ENCODE peak calls at places on chromosomes 4 and X, in nine cellular contexts. X, N, D, B, E, K, F, V and W are unnamed samples.

GRCh38 chrX:11787564-11787963 is 29.5 kb downstream of the MSL3 start:
- DNase-seq in V (peak), K (peak), B (peak), F (peak), D (peak), N (peak), E (peak), X (peak), W (no peak)

GRCh38 chr4:10285028-10285427 is 168.4 kb upstream of the WDR1 start:
- DNase-seq in B (no peak), X (peak), N (no peak), D (no peak), E (no peak), K (no peak), V (no peak), F (no peak), W (no peak)

GRCh38 chr4:16082424-16083216 is 1.2 kb downstream of the PROM1 start:
- DNase-seq in E (peak), K (peak), N (no peak), F (peak), V (no peak), B (peak), D (no peak), X (no peak), W (peak)

GRCh38 chrX:500481-501010 is 113.8 kb upstream of the PPP2R3B start:
- DNase-seq in D (no peak), K (no peak), X (no peak), B (no peak), F (no peak), E (no peak), N (peak), V (no peak), W (no peak)

GRCh38 chr4:56048621-56049427 is 100.1 kb downstream of the CEP135 start:
- DNase-seq in V (peak), E (peak), D (peak), B (peak), X (peak), F (peak), K (peak), N (no peak), W (peak)

GRCh38 chr4:113106076-113106475 is 56.6 kb downstream of the ANK2 start:
- DNase-seq in F (no peak), B (peak), X (peak), K (no peak), N (no peak), E (no peak), D (peak), V (peak), W (no peak)

GRCh38 chr4:74934016-74934821 is 1.3 kb downstream of the PARM1 start:
- DNase-seq in V (peak), N (no peak), D (peak), E (peak), F (peak), B (peak), K (peak), X (no peak), W (peak)

GRCh38 chr4:13325744-13326143 is 158.4 kb downstream of the RAB28 start:
- DNase-seq in V (no peak), F (no peak), N (no peak), X (no peak), K (no peak), D (no peak), E (no peak), B (no peak), W (no peak)

GRCh38 chr4:14906805-14907204 is 95.5 kb upstream of the CPEB2 start:
- DNase-seq in D (no peak), B (no peak), X (no peak), F (no peak), E (no peak), K (no peak), N (no peak), V (no peak), W (no peak)

GRCh38 chrX:55240788-55241187 is 20.6 kb downstream of the PAGE5 start:
- DNase-seq in B (no peak), F (no peak), D (no peak), E (no peak), K (no peak), X (no peak), V (no peak), N (no peak), W (no peak)

GRCh38 chr4:105714071-105714521 is 5.5 kb downstream of the GSTCD start:
- DNase-seq in X (no peak), D (no peak), B (peak), V (peak), E (no peak), N (no peak), F (no peak), K (no peak), W (no peak)

GRCh38 chr4:40702800-40703151 is 47.0 kb upstream of the NSUN7 start:
- DNase-seq in X (no peak), E (no peak), B (no peak), K (no peak), D (no peak), V (no peak), N (no peak), F (no peak), W (no peak)

GRCh38 chrX:69314436-69315348 is 149.4 kb upstream of the PJA1 start:
- DNase-seq in B (no peak), F (no peak), V (no peak), X (no peak), K (peak), N (peak), E (no peak), D (no peak), W (peak)

GRCh38 chr4:866761-867390 is 40.9 kb upstream of the CPLX1 start:
- DNase-seq in N (no peak), X (no peak), B (no peak), F (no peak), E (no peak), K (no peak), D (no peak), V (no peak), W (no peak)

GRCh38 chrX:37347420-37347819 is 1.7 kb upstream of the PRRG1 start:
- DNase-seq in K (no peak), X (peak), F (no peak), N (no peak), D (peak), E (no peak), V (peak), B (peak), W (no peak)

GRCh38 chrX:106170318-106170717 is 2.2 kb downstream of the PWWP3B start:
- DNase-seq in N (no peak), V (peak), K (no peak), B (peak), E (no peak), D (peak), F (no peak), X (no peak), W (no peak)

GRCh38 chrX:40931921-40932320 is 153.3 kb upstream of the USP9X start:
- DNase-seq in D (peak), K (no peak), N (no peak), X (peak), E (no peak), B (no peak), F (no peak), V (peak), W (no peak)

DNA sequence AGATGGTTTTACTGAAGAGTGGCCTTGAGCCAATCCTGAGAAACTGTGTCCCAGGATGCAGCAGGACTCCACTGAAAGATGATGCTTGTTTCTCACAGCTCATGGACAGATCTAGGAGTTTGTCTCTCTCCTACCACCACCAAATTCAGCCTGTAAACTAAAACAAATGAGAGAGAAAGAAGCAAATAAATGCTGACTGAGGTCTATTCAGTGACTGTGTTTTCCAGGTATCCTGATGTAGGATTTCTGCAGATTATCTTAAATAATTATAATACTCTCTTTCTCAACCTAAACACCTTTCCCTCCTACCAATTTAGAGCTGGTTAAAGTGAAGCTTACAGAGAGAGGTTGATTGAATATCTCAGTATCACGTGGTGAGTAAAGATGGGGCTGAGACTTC is 599.6 kb upstream of the LCORL start:
- DNase-seq in E (no peak), V (no peak), X (no peak), K (no peak), B (no peak), D (no peak), F (no peak), N (no peak), W (no peak)
- TF ChIP-seq CTCF in E (no peak), V (no peak), X (no peak), K (no peak), B (no peak), D (no peak), F (no peak), N (no peak), W (no peak)

GRCh38 chr4:99617374-99617773 is 40.3 kb downstream of the C4orf54 start:
- DNase-seq in N (no peak), F (no peak), D (no peak), X (no peak), K (no peak), E (no peak), V (peak), B (no peak), W (no peak)

GRCh38 chr4:99612281-99612680 is 37.7 kb downstream of the MTTP start:
- DNase-seq in D (no peak), E (no peak), F (no peak), X (no peak), B (no peak), K (no peak), N (no peak), V (no peak), W (no peak)

GRCh38 chr4:99612704-99613103 is 38.1 kb downstream of the MTTP start:
- DNase-seq in X (no peak), D (no peak), E (no peak), N (no peak), B (no peak), K (no peak), F (no peak), V (no peak), W (no peak)

GRCh38 chr4:99614491-99614890 is 39.9 kb downstream of the MTTP start:
- DNase-seq in N (no peak), F (no peak), V (no peak), E (no peak), X (no peak), K (no peak), B (no peak), D (no peak), W (no peak)

DNA sequence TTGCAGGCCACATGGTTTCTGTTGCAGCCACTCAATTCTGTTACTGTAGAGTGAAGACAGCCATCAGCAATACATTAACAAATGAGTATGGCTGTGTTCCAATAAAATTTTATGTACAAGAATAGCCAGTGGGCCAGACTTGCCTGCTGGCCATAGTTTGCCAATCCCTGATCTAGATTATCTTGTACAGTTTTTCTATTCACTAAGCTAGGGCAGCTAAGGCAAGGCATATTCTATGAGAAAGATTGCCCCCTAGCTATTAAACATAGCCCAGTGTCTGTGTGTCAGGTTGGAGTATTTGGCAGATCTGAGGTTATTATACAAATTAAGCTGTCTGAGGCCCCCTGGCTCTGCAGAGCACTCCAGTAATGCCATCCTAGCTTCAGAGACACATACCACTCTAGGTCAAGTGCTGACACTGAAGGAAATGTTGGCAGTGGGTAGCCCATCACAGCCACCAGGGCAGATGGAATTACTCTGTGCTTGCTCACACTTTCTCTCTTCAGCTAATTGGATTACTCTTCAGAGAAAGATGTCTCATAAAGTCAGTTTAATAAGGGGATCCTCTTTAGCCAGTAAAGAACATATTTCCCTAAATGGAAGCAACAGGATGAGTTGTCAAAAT is 40.7 kb downstream of the MTTP start:
- DNase-seq in K (no peak), B (no peak), V (no peak), D (no peak), F (no peak), N (no peak), E (no peak), X (no peak), W (no peak)
- TF ChIP-seq CTCF in K (no peak), B (no peak), V (no peak), D (no peak), F (no peak), N (no peak), E (no peak), X (no peak), W (no peak)

DNA sequence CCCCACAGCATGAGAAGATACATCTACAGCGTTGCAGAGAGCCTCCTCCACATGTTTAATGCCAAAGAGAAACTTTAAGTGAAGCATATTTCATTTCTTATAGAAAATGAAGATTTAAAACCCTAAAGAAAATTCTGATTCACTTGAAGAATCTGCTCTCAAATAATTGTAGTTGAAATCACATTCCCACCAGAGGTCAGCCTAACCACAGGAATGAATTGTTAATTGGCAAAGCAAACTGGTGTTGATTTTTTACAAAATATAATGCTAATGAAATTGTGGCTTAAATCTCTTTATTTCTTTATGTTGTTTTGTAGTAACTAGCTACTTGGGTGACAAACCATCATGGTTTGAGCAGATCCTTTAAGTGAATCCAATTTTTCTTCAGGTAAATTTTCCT is 31.1 kb upstream of the WDR17 start:
- DNase-seq in X (peak), F (peak), N (no peak), B (peak), V (peak), D (peak), K (no peak), E (no peak), W (no peak)
- TF ChIP-seq CTCF in X (peak), F (no peak), N (no peak), B (no peak), V (no peak), D (no peak), K (peak), E (no peak), W (peak)

GRCh38 chr4:98319021-98319420 is 57.8 kb downstream of the RAP1GDS1 start:
- DNase-seq in F (no peak), V (no peak), B (no peak), K (no peak), X (no peak), D (no peak), N (no peak), E (no peak), W (no peak)
- TF ChIP-seq CTCF in F (no peak), V (no peak), B (no peak), K (no peak), X (no peak), D (no peak), N (no peak), E (no peak), W (no peak)

GRCh38 chr4:42397635-42398447 is 553 bp downstream of the SHISA3 start:
- DNase-seq in D (peak), X (no peak), B (peak), E (no peak), N (no peak), K (peak), F (peak), V (peak), W (no peak)

GRCh38 chr4:42399393-42399792 is 2.1 kb downstream of the SHISA3 start:
- DNase-seq in N (no peak), X (no peak), E (no peak), F (no peak), K (peak), B (peak), D (no peak), V (no peak), W (no peak)

GRCh38 chr4:42396361-42397255 is 680 bp upstream of the SHISA3 start:
- DNase-seq in N (no peak), D (no peak), B (peak), V (no peak), X (no peak), E (no peak), K (peak), F (no peak), W (no peak)

GRCh38 chr4:42397256-42397634 is at the start of gene SHISA3:
- DNase-seq in B (peak), F (peak), N (no peak), E (peak), X (no peak), V (no peak), K (peak), D (peak), W (no peak)

GRCh38 chr4:42398448-42399355 is 1.4 kb downstream of the SHISA3 start:
- DNase-seq in X (no peak), N (no peak), E (no peak), K (peak), F (no peak), V (no peak), D (no peak), B (peak), W (no peak)
- TF ChIP-seq CTCF in X (no peak), N (no peak), E (no peak), K (peak), F (peak), V (peak), D (peak), B (no peak), W (peak)

GRCh38 chrX:87664381-87664780 is 146.8 kb downstream of the KLHL4 start:
- DNase-seq in E (no peak), D (peak), V (peak), K (no peak), X (no peak), B (peak), F (no peak), N (no peak), W (no peak)
- TF ChIP-seq CTCF in E (no peak), D (no peak), V (peak), K (peak), X (peak), B (peak), F (peak), N (no peak), W (peak)

DNA sequence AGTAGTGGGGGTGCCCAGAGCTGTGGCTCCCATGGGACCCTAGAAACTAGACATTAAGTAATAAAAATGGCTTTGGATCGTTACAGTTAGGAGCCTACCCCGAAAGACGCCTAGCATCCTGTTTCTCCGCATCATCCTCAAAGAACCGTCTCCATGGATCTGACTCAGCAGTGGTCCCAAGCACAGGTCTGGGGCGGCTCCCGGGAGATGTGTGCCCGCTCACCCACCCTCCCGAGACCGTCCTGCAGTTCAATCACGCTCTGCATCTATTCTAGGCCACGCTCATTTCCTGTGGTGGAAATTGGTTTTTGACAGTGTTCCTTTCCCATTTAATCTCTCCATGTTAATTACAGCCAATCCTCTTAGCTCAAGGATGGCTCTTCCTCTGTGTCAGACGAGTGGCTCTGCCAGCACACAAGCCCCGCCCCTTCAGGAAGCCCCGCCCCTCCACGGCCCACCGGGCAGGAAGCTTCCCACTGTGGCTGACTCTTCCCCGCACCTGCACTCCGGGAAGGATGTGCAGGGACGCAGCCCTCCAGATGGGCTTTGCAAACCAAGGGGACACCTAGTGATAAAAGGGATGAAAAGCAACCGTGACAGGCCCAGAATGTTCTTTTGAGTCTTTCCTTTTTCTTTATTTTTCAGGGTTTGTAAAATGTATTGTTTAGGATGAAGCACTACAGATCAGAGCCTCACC is 34.5 kb upstream of the HELT start:
- DNase-seq in B (peak), F (peak), V (peak), D (peak), X (peak), K (peak), N (peak), E (peak), W (no peak)
- TF ChIP-seq CTCF in B (peak), F (no peak), V (peak), D (peak), X (peak), K (peak), N (no peak), E (peak), W (peak)

GRCh38 chrX:120308558-120308957 is 2.7 kb downstream of the TMEM255A start:
- DNase-seq in E (no peak), D (no peak), X (no peak), V (no peak), K (peak), N (no peak), F (peak), B (no peak), W (no peak)
- TF ChIP-seq CTCF in E (no peak), D (no peak), X (no peak), V (no peak), K (peak), N (no peak), F (no peak), B (no peak), W (peak)